ENCODE peak calls at places on chromosomes 16 and 17, in six cellular contexts. W is left colon, V is EL, Q is SW 1271, X is astrocyte of the cerebellum, C is endodermal cell. E is an unnamed sample.

GRCh38 chr16:25052161-25052511 is 37.0 kb upstream of the ARHGAP17 start:
- DNase-seq in Q (no peak), W (no peak), V (no peak), X (no peak), C (no peak), E (no peak)

GRCh38 chr16:89178453-89179147 is 7.1 kb downstream of the CDH15 start:
- DNase-seq in X (no peak), W (no peak), V (no peak), C (no peak), Q (no peak), E (no peak)

GRCh38 chr17:46035112-46035818 is 36.2 kb downstream of the STH start:
- DNase-seq in X (no peak), W (no peak), Q (no peak), V (no peak), C (no peak), E (no peak)

GRCh38 chr16:58414938-58415451 is 22.7 kb downstream of the GINS3 start:
- DNase-seq in Q (no peak), X (peak), V (no peak), W (no peak), C (no peak), E (no peak)

GRCh38 chr16:15874745-15875314 is 13.6 kb downstream of the CEP20 start:
- DNase-seq in V (peak), X (peak), C (peak), Q (no peak), W (peak), E (no peak)

GRCh38 chr16:88320947-88321634 is 61.7 kb upstream of the ZNF469 start:
- DNase-seq in X (no peak), W (no peak), Q (no peak), C (no peak), V (peak), E (no peak)

GRCh38 chr17:70060415-70060814 is 14.6 kb upstream of the KCNJ16 start:
- DNase-seq in X (peak), C (no peak), Q (no peak), V (no peak), W (no peak), E (no peak)

GRCh38 chr17:56863974-56864373 is 30.0 kb downstream of the DGKE start:
- DNase-seq in Q (no peak), X (no peak), V (no peak), C (no peak), W (no peak), E (no peak)

GRCh38 chr17:59372138-59372751 is 40.8 kb downstream of the YPEL2 start:
- DNase-seq in C (no peak), W (peak), V (no peak), X (no peak), Q (no peak), E (no peak)

GRCh38 chr17:39027440-39028035 is 60.3 kb upstream of the FBXO47 start:
- DNase-seq in W (no peak), C (no peak), X (no peak), Q (no peak), V (no peak), E (no peak)

GRCh38 chr17:927611-928461 is 51.7 kb downstream of the NXN start:
- DNase-seq in V (peak), W (peak), X (peak), Q (peak), C (peak), E (peak)

GRCh38 chr16:87790278-87791023 is 24.7 kb upstream of the KLHDC4 start:
- DNase-seq in X (no peak), V (peak), Q (no peak), W (peak), C (no peak), E (peak)

GRCh38 chr17:19346351-19347255 is 15.9 kb downstream of the B9D1 start:
- DNase-seq in V (peak), W (no peak), X (peak), Q (no peak), C (peak), E (no peak)

GRCh38 chr17:67434061-67434525 is 57.0 kb downstream of the PITPNC1 start:
- DNase-seq in C (no peak), X (no peak), Q (no peak), V (no peak), W (no peak), E (no peak)

GRCh38 chr17:68507581-68507980 is 4.6 kb upstream of the PRKAR1A start:
- DNase-seq in C (no peak), W (no peak), V (no peak), Q (no peak), X (no peak), E (no peak)

GRCh38 chr16:69932691-69933392 is 18.3 kb upstream of the CLEC18A start:
- DNase-seq in C (no peak), Q (no peak), W (no peak), X (no peak), V (no peak), E (no peak)

GRCh38 chr16:19294156-19294649 is 8.7 kb downstream of the CLEC19A start:
- DNase-seq in W (peak), C (no peak), Q (no peak), V (no peak), X (no peak), E (no peak)

GRCh38 chr16:4806280-4806679 is 3.8 kb upstream of the ROGDI start:
- DNase-seq in W (no peak), V (no peak), X (no peak), C (no peak), Q (no peak), E (no peak)

GRCh38 chr17:69492410-69493071 is 78.0 kb downstream of the MAP2K6 start:
- DNase-seq in X (peak), V (peak), W (no peak), Q (peak), C (peak), E (peak)

GRCh38 chr16:86227801-86228200 is 282.5 kb upstream of the FOXF1 start:
- DNase-seq in V (peak), W (peak), C (no peak), X (no peak), Q (no peak), E (no peak)

GRCh38 chr16:55621771-55622170 is 34.0 kb upstream of the SLC6A2 start:
- DNase-seq in C (no peak), Q (no peak), X (no peak), W (no peak), V (no peak), E (no peak)

GRCh38 chr16:67431805-67432476 is 1.0 kb downstream of the HSD11B2 start:
- DNase-seq in W (peak), C (peak), Q (no peak), X (no peak), V (no peak), E (no peak)

GRCh38 chr16:68884391-68884790 is 41.1 kb downstream of the TANGO6 start:
- DNase-seq in X (peak), V (no peak), Q (no peak), C (no peak), W (no peak), E (no peak)

GRCh38 chr17:58331815-58332719 is 3.5 kb upstream of the TSPOAP1 start:
- DNase-seq in W (peak), X (no peak), V (no peak), Q (no peak), C (no peak), E (no peak)

GRCh38 chr16:2745116-2745890 is 7.1 kb upstream of the SRRM2 start:
- DNase-seq in C (no peak), Q (no peak), V (no peak), X (no peak), W (no peak), E (no peak)

GRCh38 chr16:72367841-72368240 is 195.9 kb upstream of the PMFBP1 start:
- DNase-seq in V (no peak), W (no peak), Q (no peak), X (no peak), C (no peak), E (no peak)

GRCh38 chr16:2699791-2700600 is 17.7 kb downstream of the KCTD5 start:
- DNase-seq in V (no peak), X (no peak), C (no peak), Q (no peak), W (no peak), E (no peak)

GRCh38 chr16:88315543-88316105 is 67.1 kb upstream of the ZNF469 start:
- DNase-seq in X (no peak), Q (no peak), C (no peak), V (peak), W (peak), E (no peak)

GRCh38 chr17:29592850-29593545 is at the start of gene ANKRD13B:
- DNase-seq in W (no peak), C (peak), V (peak), Q (no peak), X (no peak), E (no peak)

GRCh38 chr17:34318474-34318873 is 761 bp upstream of the CCL8 start:
- DNase-seq in Q (no peak), W (no peak), X (no peak), V (no peak), C (peak), E (no peak)

GRCh38 chr17:37743612-37743874 is 1.3 kb downstream of the HNF1B start:
- DNase-seq in X (no peak), Q (no peak), V (no peak), W (peak), C (peak), E (no peak)

GRCh38 chr16:21599994-21600773 is 807 bp downstream of the METTL9 start:
- DNase-seq in Q (no peak), W (no peak), C (no peak), V (peak), X (no peak), E (no peak)